ENCODE peak calls at places on chromosomes 1 and 21, in seven cellular contexts. O is neural crest cell, U is GM20000, B is AG04450, R is uterus, W is NB4, F is tibial nerve. N is an unnamed sample.

GRCh38 chr1:219990782-219991510 is 55.4 kb downstream of the EPRS1 start:
- DNase-seq in R (no peak), B (no peak), U (no peak), O (no peak), F (peak; percentile 28), W (peak; percentile 21), N (no peak)

GRCh38 chr1:10171995-10172669 is 38.2 kb upstream of the KIF1B start:
- DNase-seq in U (no peak), R (no peak), B (no peak), F (no peak), W (no peak), O (no peak), N (no peak)

GRCh38 chr1:21323091-21323490 is 32.8 kb upstream of the ECE1 start:
- DNase-seq in O (no peak), W (no peak), U (no peak), R (no peak), F (no peak), B (no peak), N (no peak)

GRCh38 chr21:16002872-16003466 is 273.2 kb downstream of the USP25 start:
- DNase-seq in W (peak; percentile 1), U (no peak), O (no peak), F (no peak), B (no peak), R (no peak), N (no peak)

GRCh38 chr1:166133857-166134256 is 32.9 kb downstream of the FAM78B start:
- DNase-seq in B (no peak), W (no peak), R (no peak), O (no peak), U (peak; percentile 18), F (no peak), N (peak; percentile 17)

GRCh38 chr1:5821496-5822176 is 170.6 kb downstream of the NPHP4 start:
- DNase-seq in U (no peak), O (no peak), B (no peak), R (no peak), W (peak; percentile 20), F (no peak), N (no peak)

GRCh38 chr1:119987112-119987511 is 82.3 kb downstream of the NOTCH2 start:
- DNase-seq in F (no peak), U (no peak), O (no peak), R (no peak), W (peak; percentile 23), B (peak; percentile 72), N (no peak)

GRCh38 chr21:19120591-19120990 is 717.0 kb upstream of the TMPRSS15 start:
- DNase-seq in F (no peak), R (no peak), U (no peak), W (no peak), B (no peak), O (no peak), N (no peak)

GRCh38 chr1:196181594-196181878 is 426.7 kb downstream of the KCNT2 start:
- DNase-seq in U (no peak), W (no peak), R (no peak), O (no peak), F (no peak), B (no peak), N (no peak)

GRCh38 chr1:17016317-17016661 is 4.6 kb upstream of the ATP13A2 start:
- DNase-seq in O (no peak), U (no peak), B (no peak), R (no peak), W (no peak), F (peak; percentile 17), N (no peak)

GRCh38 chr1:209708297-209708696 is 3.7 kb downstream of the HSD11B1 start:
- DNase-seq in B (no peak), W (no peak), U (no peak), F (no peak), R (no peak), O (no peak), N (no peak)

DNA sequence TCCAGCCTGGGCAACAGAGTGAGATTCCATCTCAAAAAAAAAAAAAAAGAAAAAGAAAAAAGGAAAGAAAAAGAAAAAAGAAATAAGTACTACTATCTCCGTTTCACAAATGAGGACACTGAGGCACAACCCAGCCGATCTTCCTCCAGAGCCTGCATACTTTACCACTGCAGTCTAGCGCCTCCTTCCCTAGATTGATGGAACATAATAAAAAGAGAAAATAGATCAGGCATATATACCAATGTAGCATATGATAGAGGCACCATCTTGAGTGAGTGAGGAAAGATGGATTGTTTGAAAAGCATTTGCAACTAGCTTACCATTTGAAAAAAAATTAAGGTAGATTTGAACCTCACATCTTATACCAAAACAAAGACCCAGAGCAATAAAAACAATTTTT is 5.2 kb upstream of the DPM3 start:
- DNase-seq in R (no peak), W (no peak), F (no peak), O (no peak), B (no peak), U (no peak), N (no peak)
- TF ChIP-seq CTCF in R (no peak), W (no peak), F (no peak), O (peak; percentile 14), B (peak; percentile 4), U (no peak), N (no peak)

DNA sequence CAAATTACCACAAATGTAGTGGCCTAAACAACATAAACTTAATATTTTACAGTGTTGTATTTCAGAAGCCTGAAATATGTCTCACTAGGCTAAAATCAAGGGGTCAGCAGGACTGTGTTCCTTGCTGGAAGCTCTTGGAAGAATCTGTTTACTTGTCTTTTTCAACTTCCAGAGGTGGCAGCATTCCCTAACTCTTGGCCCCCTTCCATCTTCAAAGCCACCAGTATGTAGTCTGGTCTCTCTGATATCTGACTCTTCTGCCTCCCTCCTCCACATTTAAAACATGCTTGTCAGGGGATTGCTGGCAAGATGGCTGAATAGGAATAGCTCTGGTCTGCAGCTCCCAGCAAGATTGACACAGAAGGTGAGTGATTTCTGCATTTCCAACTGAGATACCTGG is 567.5 kb downstream of the PLA2G4A start:
- DNase-seq in R (no peak), F (no peak), W (no peak), O (no peak), B (no peak), U (no peak), N (no peak)
- TF ChIP-seq CTCF in R (no peak), F (no peak), W (no peak), O (no peak), B (no peak), U (no peak), N (no peak)

GRCh38 chr1:171218661-171219060 is 29.6 kb upstream of the FMO1 start:
- DNase-seq in R (no peak), B (no peak), U (no peak), F (no peak), O (no peak), W (no peak), N (no peak)

GRCh38 chr1:171212607-171213347 is 27.7 kb downstream of the FMO2 start:
- DNase-seq in R (no peak), O (no peak), F (no peak), W (peak; percentile 44), B (no peak), U (no peak), N (no peak)

GRCh38 chr1:171210355-171210754 is 25.3 kb downstream of the FMO2 start:
- DNase-seq in O (no peak), B (no peak), W (no peak), U (no peak), R (no peak), F (peak; percentile 51), N (no peak)

GRCh38 chr1:171217658-171218443 is 30.4 kb upstream of the FMO1 start:
- DNase-seq in R (no peak), W (no peak), F (no peak), O (no peak), U (no peak), B (no peak), N (no peak)

GRCh38 chr1:171213559-171214454 is 28.7 kb downstream of the FMO2 start:
- DNase-seq in O (no peak), B (no peak), U (no peak), R (no peak), F (no peak), W (no peak), N (no peak)
- TF ChIP-seq CTCF in O (no peak), B (no peak), U (no peak), R (no peak), F (no peak), W (no peak), N (no peak)

GRCh38 chr1:55286851-55287602 is 71.9 kb upstream of the USP24 start:
- DNase-seq in F (no peak), O (no peak), U (no peak), W (no peak), B (no peak), R (no peak), N (no peak)

GRCh38 chr1:55287732-55288131 is 72.6 kb upstream of the USP24 start:
- DNase-seq in R (no peak), F (no peak), B (no peak), U (no peak), W (no peak), O (no peak), N (no peak)

GRCh38 chr1:55289042-55289441 is 73.9 kb upstream of the USP24 start:
- DNase-seq in U (no peak), O (no peak), F (no peak), R (no peak), W (no peak), B (no peak), N (no peak)

GRCh38 chr1:55288245-55288644 is 73.1 kb upstream of the USP24 start:
- DNase-seq in B (no peak), U (peak; percentile 78), O (no peak), F (no peak), R (no peak), W (no peak), N (peak; percentile 63)

GRCh38 chr1:55289614-55290013 is 74.5 kb upstream of the USP24 start:
- DNase-seq in U (no peak), O (no peak), B (no peak), R (no peak), W (no peak), F (no peak), N (no peak)
- TF ChIP-seq CTCF in U (no peak), O (no peak), B (no peak), R (no peak), W (peak; percentile 25), F (no peak), N (no peak)

DNA sequence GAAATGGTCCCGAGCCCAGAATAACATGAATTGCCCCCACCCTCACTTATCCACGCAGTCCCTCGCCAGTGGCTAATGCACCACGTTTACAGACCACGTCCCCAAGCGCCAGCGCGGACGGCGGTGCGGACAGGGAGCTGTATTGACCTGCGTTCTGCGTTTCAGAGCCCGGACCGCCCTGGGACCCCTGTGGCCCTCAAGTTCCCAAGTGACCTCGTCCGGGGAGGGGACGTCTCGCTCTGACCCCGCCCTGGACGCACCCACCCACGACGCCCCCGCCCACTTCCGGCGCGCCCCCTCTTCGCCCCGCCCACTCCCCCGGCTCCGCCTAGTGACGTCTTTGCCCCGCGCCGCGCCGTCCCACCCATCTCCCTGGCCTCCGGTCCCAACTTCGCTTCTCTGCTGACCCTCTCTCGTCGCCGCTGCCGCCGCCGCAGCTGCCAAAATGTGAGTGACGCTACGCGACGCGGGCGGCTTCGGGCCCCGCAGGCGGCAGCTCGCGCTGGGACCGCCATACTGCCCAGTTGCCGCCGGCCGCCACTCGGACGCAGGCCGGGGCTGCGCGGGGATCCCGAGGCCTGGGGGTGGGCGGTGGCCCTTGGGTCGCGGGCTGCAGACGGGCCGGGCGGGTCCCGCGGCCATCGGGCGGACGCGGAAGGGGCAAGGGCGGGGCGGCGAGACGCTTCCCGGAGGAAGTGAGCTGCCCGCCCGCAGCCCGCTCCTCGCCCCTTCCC is at the start of gene VAMP3:
- DNase-seq in R (peak; percentile 86), F (peak; percentile 87), O (peak; percentile 78), U (peak; percentile 98), W (peak; percentile 89), B (no peak), N (peak; percentile 98)
- TF ChIP-seq CTCF in R (no peak), F (peak; percentile 18), O (no peak), U (no peak), W (no peak), B (no peak), N (no peak)